ENCODE peak calls at places on chromosomes 4 and X, in four cellular contexts. M, S, Z and I are unnamed samples. For H3K4me1, the result is how much of the 10 kb centered on the place peaks cover.

GRCh38 chr4:26233350-26233749 is 87.5 kb upstream of the RBPJ start:
- DNase-seq in S (no peak), Z (no peak), M (no peak), I (no peak)

GRCh38 chr4:153348006-153348405 is 3.5 kb downstream of the MND1 start:
- DNase-seq in Z (peak), M (no peak), S (no peak), I (no peak)

GRCh38 chrX:100976211-100976610 is 6.7 kb downstream of the ARL13A start:
- DNase-seq in Z (peak), M (no peak), S (no peak), I (no peak)

GRCh38 chrX:136652822-136653723 is 5.1 kb downstream of the CD40LG start:
- DNase-seq in Z (no peak), M (no peak), S (no peak), I (no peak)

GRCh38 chr4:53089940-53090729 is 228.0 kb downstream of the RASL11B start:
- DNase-seq in S (no peak), Z (no peak), M (no peak), I (no peak)

GRCh38 chr4:180809439-180809838 is 1433.8 kb upstream of the TENM3 start:
- DNase-seq in Z (peak), S (no peak), M (no peak), I (no peak)

GRCh38 chr4:68476191-68476590 is 28.9 kb downstream of the TMPRSS11E start:
- DNase-seq in Z (peak), S (no peak), M (no peak), I (no peak)

GRCh38 chr4:161188578-161188977 is 975.2 kb downstream of the FSTL5 start:
- DNase-seq in M (no peak), Z (no peak), S (no peak), I (no peak)

GRCh38 chr4:28357985-28358384 is 1497.3 kb downstream of the STIM2 start:
- DNase-seq in S (no peak), M (no peak), Z (no peak), I (no peak)

GRCh38 chr4:101853691-101854090 is 63.2 kb downstream of the BANK1 start:
- DNase-seq in M (no peak), Z (peak), S (no peak), I (no peak)

GRCh38 chr4:183517781-183518180 is 12.9 kb downstream of the ING2 start:
- DNase-seq in Z (peak), M (no peak), S (no peak), I (no peak)

GRCh38 chr4:144355809-144356757 is 215.6 kb upstream of the GYPA start:
- DNase-seq in S (no peak), M (no peak), Z (peak), I (peak)

GRCh38 chr4:183797445-183798248 is 107.5 kb upstream of the STOX2 start:
- DNase-seq in S (peak), M (no peak), Z (peak), I (peak)

DNA sequence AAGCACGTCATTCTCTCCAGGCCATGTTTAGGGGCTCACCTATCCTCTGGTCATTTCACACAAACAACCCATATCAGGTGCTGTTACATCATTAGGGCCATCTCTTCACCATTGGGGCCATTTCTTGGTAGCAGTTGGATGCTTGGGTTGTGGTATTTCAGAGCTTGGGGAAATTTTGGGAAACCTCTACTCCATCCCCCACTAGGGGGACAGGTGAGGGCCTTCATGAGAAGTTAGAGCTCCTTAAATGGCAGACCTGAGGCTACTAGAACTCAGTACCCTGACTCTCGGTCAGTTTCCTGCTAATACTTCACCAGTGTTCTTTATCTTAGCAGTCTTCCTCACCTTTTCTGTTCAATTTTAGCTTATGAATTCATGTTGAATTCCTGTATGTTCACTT is 50.2 kb downstream of the ZNF827 start:
- DNase-seq in Z (no peak), S (no peak), M (no peak), I (no peak)
- TF ChIP-seq CTCF in Z (peak), S (no peak), M (no peak), I (no peak)

GRCh38 chrX:98380556-98380955 is 1496.8 kb downstream of the RPA4 start:
- DNase-seq in Z (no peak), S (no peak), M (no peak), I (no peak)

GRCh38 chrX:98380106-98380505 is 1496.4 kb downstream of the RPA4 start:
- DNase-seq in Z (no peak), M (no peak), S (no peak), I (no peak)

GRCh38 chrX:98379134-98379533 is 1495.4 kb downstream of the RPA4 start:
- DNase-seq in M (no peak), Z (no peak), S (no peak), I (no peak)
- H3K4me1 ChIP-seq in M (under half), Z (under half), S (under half), I (under half)

GRCh38 chr4:134905061-134905460 is 703.5 kb upstream of the PABPC4L start:
- DNase-seq in S (no peak), M (no peak), Z (no peak), I (no peak)
- TF ChIP-seq CTCF in S (no peak), M (no peak), Z (no peak), I (no peak)

DNA sequence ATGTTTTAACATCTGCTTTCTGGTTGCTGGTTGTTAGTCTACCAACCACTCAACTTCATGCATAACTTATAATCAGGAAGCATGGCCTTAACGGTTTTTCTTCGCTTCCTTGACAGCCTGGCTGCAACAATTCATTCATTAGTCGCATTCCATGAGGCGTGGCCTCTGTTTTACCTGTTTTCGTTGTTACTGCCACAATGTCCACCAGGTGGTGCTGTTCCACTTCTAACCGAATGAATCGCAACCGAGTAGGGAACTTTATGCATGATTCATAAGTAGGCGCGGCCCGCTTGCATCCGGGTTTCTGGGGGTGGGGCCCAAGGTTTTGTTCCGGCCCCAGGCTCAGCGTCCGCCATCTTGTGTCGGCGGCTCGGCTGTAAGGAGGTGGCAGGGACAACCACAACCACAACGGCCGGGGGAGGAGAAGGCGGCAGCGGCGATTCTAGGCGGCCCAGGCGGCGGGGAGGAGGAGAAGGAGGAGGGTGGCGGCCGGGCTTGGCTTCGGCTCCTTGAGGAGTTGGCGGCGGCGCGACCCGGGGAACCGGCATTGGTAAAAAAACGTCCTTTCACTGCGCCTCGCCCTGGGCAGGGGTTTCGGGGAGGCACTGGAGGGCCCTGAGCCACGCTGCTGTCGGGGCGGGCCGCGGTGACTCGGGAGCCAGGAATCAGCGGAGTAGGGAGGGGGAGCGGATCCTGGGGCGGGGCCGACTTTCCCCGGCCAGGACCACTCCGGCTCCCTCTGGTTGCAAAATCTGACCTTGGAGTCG is at the start of gene UBA1:
- DNase-seq in Z (peak), M (peak), S (peak), I (peak)
- H3K4me1 ChIP-seq in Z (under half), M (under half), S (under half), I (under half)

GRCh38 chr4:173318648-173319211 is 15.4 kb downstream of the HMGB2 start:
- DNase-seq in S (no peak), M (no peak), Z (peak), I (no peak)
- TF ChIP-seq CTCF in S (peak), M (peak), Z (no peak), I (no peak)

DNA sequence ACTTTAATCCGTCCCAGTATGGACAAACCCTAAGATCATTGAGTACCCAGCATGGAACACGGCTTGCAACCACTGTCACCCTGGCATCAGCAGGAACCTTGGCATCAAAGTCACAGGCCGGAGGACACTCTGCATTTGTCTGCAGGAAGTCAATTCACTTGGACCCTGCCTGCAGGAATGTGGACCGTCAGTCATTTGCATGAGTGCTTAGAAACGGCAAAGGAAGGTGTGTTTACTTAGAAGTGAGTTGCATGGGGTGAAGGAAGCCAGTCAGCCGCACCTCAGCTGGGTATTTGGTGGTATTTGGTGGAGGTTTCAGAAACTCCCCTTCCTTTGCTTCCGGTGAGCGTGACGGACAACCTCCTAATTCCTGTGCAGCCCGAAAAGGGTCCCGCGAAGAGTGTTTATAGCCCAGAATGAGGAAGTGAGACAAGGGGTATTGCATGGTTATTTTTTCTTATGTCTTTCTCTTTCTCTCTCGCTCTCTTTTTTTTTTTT is 15.5 kb downstream of the P2RY8 start:
- DNase-seq in M (no peak), Z (no peak), S (no peak), I (no peak)
- H3K4me1 ChIP-seq in M (under half), Z (under half), S (under half), I (under half)